ENCODE peak calls at places on chromosome 4, in five cellular contexts. S is omental fat pad; Y is activated T-helper 1 cell treated with anti-CD3 and anti-CD28 coated beads, Interleukin-12 subunit alpha, Interleukin-12 subunit beta, Interleukin-2, Interleukin-4 antibody, amounts not matched to agents 30 ng/mL and 10 ng/mL and 1 ng/mL, durations not matched to agents 14 hours and 24 hours and 36 hours; O is GM12891; K is activated CD4-positive, alpha-beta T cell treated with anti-CD3 and anti-CD28 coated beads, Interleukin-2, amount 50 U/mL, for 1 hour. T is an unnamed sample.

GRCh38 chr4:164320847-164321246 is 433.1 kb upstream of the SMIM31 start:
- DNase-seq in S (no peak), O (no peak), K (no peak), Y (no peak), T (no peak)

GRCh38 chr4:73197220-73197619 is 61.4 kb downstream of the ANKRD17 start:
- DNase-seq in Y (no peak), S (no peak), K (no peak), O (no peak), T (no peak)

GRCh38 chr4:80078361-80079092 is 5.5 kb upstream of the ANTXR2 start:
- DNase-seq in O (no peak), S (no peak), K (no peak), Y (no peak), T (no peak)

GRCh38 chr4:153622093-153622492 is 62.0 kb upstream of the TLR2 start:
- DNase-seq in O (no peak), Y (no peak), S (no peak), K (no peak), T (no peak)

GRCh38 chr4:67122029-67122428 is 423.3 kb downstream of the CENPC start:
- DNase-seq in K (no peak), S (no peak), Y (no peak), O (no peak), T (no peak)

GRCh38 chr4:169270156-169270809 is 473 bp downstream of the SH3RF1 start:
- DNase-seq in Y (no peak), O (peak), S (no peak), K (no peak), T (peak)

GRCh38 chr4:151093203-151093602 is 6.2 kb upstream of the RPS3A start:
- DNase-seq in Y (no peak), O (no peak), K (no peak), S (no peak), T (no peak)

GRCh38 chr4:177322881-177323280 is 13.2 kb downstream of the NEIL3 start:
- DNase-seq in O (no peak), K (no peak), Y (no peak), S (no peak), T (no peak)

GRCh38 chr4:159010563-159011260 is 92.2 kb upstream of the RAPGEF2 start:
- DNase-seq in O (no peak), S (peak), K (no peak), Y (no peak), T (peak)

GRCh38 chr4:17232575-17233253 is 279.2 kb downstream of the QDPR start:
- DNase-seq in Y (no peak), S (no peak), K (no peak), O (no peak), T (no peak)

GRCh38 chr4:148445071-148445902 is 3.1 kb upstream of the NR3C2 start:
- DNase-seq in K (peak), O (peak), Y (peak), S (peak), T (no peak)

GRCh38 chr4:6250235-6250983 is 19.2 kb upstream of the WFS1 start:
- DNase-seq in S (no peak), O (peak), K (no peak), Y (peak), T (peak)

GRCh38 chr4:98796986-98797385 is 131.9 kb downstream of the EIF4E start:
- DNase-seq in S (no peak), Y (no peak), O (no peak), K (no peak), T (no peak)

GRCh38 chr4:84482564-84483563 is 16.2 kb downstream of the NKX6-1 start:
- DNase-seq in Y (no peak), S (no peak), O (no peak), K (no peak), T (no peak)

GRCh38 chr4:149486861-149487260 is 328.8 kb downstream of the IQCM start:
- DNase-seq in S (no peak), O (no peak), Y (no peak), K (no peak), T (no peak)

GRCh38 chr4:104345598-104346242 is 149.0 kb downstream of the CXXC4 start:
- DNase-seq in S (no peak), K (no peak), O (no peak), Y (no peak), T (no peak)

GRCh38 chr4:71406459-71406963 is 67.7 kb downstream of the SLC4A4 start:
- DNase-seq in O (no peak), K (no peak), S (no peak), Y (no peak), T (no peak)

GRCh38 chr4:6641164-6641970 is 882 bp downstream of the MRFAP1 start:
- DNase-seq in O (no peak), S (no peak), Y (peak), K (peak), T (no peak)

GRCh38 chr4:67581208-67581857 is 22.8 kb downstream of the STAP1 start:
- DNase-seq in K (no peak), O (no peak), S (no peak), Y (peak), T (no peak)

GRCh38 chr4:134636332-134637055 is 434.9 kb upstream of the PABPC4L start:
- DNase-seq in S (no peak), Y (no peak), O (no peak), K (no peak), T (no peak)

GRCh38 chr4:146458594-146458993 is 63.1 kb downstream of the SLC10A7 start:
- DNase-seq in S (no peak), O (no peak), K (no peak), Y (no peak), T (no peak)

GRCh38 chr4:169604131-169604900 is 8.1 kb downstream of the NEK1 start:
- DNase-seq in K (no peak), Y (no peak), S (no peak), O (no peak), T (no peak)

GRCh38 chr4:38591617-38592337 is 72.2 kb upstream of the KLF3 start:
- DNase-seq in K (no peak), Y (no peak), O (no peak), S (no peak), T (no peak)

GRCh38 chr4:26953361-26953760 is 92.7 kb downstream of the STIM2 start:
- DNase-seq in Y (no peak), K (no peak), S (no peak), O (no peak), T (no peak)

GRCh38 chr4:3073158-3074077 is 920 bp downstream of the HTT-AS start:
- DNase-seq in Y (no peak), O (no peak), K (peak), S (no peak), T (no peak)

GRCh38 chr4:148061795-148062194 is 329.9 kb downstream of the ARHGAP10 start:
- DNase-seq in S (no peak), K (no peak), Y (no peak), O (no peak), T (no peak)

GRCh38 chr4:31083451-31083850 is 363.3 kb downstream of the PCDH7 start:
- DNase-seq in O (no peak), K (no peak), S (no peak), Y (no peak), T (no peak)

GRCh38 chr4:110633358-110634319 is 10.8 kb upstream of the PITX2 start:
- DNase-seq in Y (no peak), K (no peak), O (no peak), S (no peak), T (no peak)

GRCh38 chr4:7367361-7367760 is 67.4 kb downstream of the PSAPL1 start:
- DNase-seq in S (no peak), K (no peak), Y (no peak), O (no peak), T (no peak)

GRCh38 chr4:26557164-26557563 is 26.7 kb upstream of the TBC1D19 start:
- DNase-seq in O (no peak), K (no peak), S (no peak), Y (no peak), T (no peak)